ENCODE peak calls at places on chromosomes 13 and 19, in ten cellular contexts. One of them, this sample, is unnamed.

GRCh38 chr13:72258340-72258981 is 391.5 kb upstream of the DACH1 start:
- DNase-seq in stimulated activated CD4-positive, alpha-beta T cell treated with anti-CD3 and anti-CD28 coated beads, Interleukin-4, amount 100 ng/mL, for 4 hours: no peak
- DNase-seq in GM12865: no peak
- DNase-seq in A549: no peak
- DNase-seq in mucosa of gallbladder: no peak
- DNase-seq in AG08395: no peak
- DNase-seq in NCI-H1092: no peak
- DNase-seq in nucleus accumbens: no peak
- DNase-seq in fibroblast of lung: no peak
- DNase-seq in choroid plexus epithelial cell: no peak
- DNase-seq in this sample: no peak

GRCh38 chr19:24040621-24041020 is 46.4 kb upstream of the ZNF254 start:
- DNase-seq in stimulated activated CD4-positive, alpha-beta T cell treated with anti-CD3 and anti-CD28 coated beads, Interleukin-4, amount 100 ng/mL, for 4 hours: no peak
- DNase-seq in GM12865: no peak
- DNase-seq in A549: no peak
- DNase-seq in mucosa of gallbladder: no peak
- DNase-seq in AG08395: no peak
- DNase-seq in NCI-H1092: no peak
- DNase-seq in nucleus accumbens: no peak
- DNase-seq in fibroblast of lung: no peak
- DNase-seq in choroid plexus epithelial cell: peak; percentile 41
- DNase-seq in this sample: no peak

GRCh38 chr19:3397266-3398022 is 31.1 kb downstream of the NFIC start:
- DNase-seq in stimulated activated CD4-positive, alpha-beta T cell treated with anti-CD3 and anti-CD28 coated beads, Interleukin-4, amount 100 ng/mL, for 4 hours: no peak
- DNase-seq in GM12865: no peak
- DNase-seq in A549: peak; percentile 43
- DNase-seq in mucosa of gallbladder: peak; percentile 31
- DNase-seq in AG08395: peak; percentile 44
- DNase-seq in NCI-H1092: no peak
- DNase-seq in nucleus accumbens: peak; percentile 40
- DNase-seq in fibroblast of lung: peak; percentile 32
- DNase-seq in choroid plexus epithelial cell: no peak
- DNase-seq in this sample: no peak

GRCh38 chr13:60699636-60700035 is 302.6 kb downstream of the TDRD3 start:
- DNase-seq in stimulated activated CD4-positive, alpha-beta T cell treated with anti-CD3 and anti-CD28 coated beads, Interleukin-4, amount 100 ng/mL, for 4 hours: no peak
- DNase-seq in GM12865: no peak
- DNase-seq in A549: no peak
- DNase-seq in mucosa of gallbladder: no peak
- DNase-seq in AG08395: no peak
- DNase-seq in NCI-H1092: no peak
- DNase-seq in nucleus accumbens: no peak
- DNase-seq in fibroblast of lung: no peak
- DNase-seq in choroid plexus epithelial cell: no peak
- DNase-seq in this sample: no peak

GRCh38 chr19:56350416-56351045 is 35.9 kb upstream of the ZSCAN5A start:
- DNase-seq in stimulated activated CD4-positive, alpha-beta T cell treated with anti-CD3 and anti-CD28 coated beads, Interleukin-4, amount 100 ng/mL, for 4 hours: peak; percentile 20
- DNase-seq in GM12865: peak; percentile 51
- DNase-seq in A549: peak; percentile 11
- DNase-seq in mucosa of gallbladder: peak; percentile 50
- DNase-seq in AG08395: peak; percentile 31
- DNase-seq in NCI-H1092: no peak
- DNase-seq in nucleus accumbens: no peak
- DNase-seq in fibroblast of lung: peak; percentile 60
- DNase-seq in choroid plexus epithelial cell: peak; percentile 68
- DNase-seq in this sample: no peak

GRCh38 chr13:39823063-39823713 is 167.7 kb downstream of the COG6 start:
- DNase-seq in stimulated activated CD4-positive, alpha-beta T cell treated with anti-CD3 and anti-CD28 coated beads, Interleukin-4, amount 100 ng/mL, for 4 hours: no peak
- DNase-seq in GM12865: no peak
- DNase-seq in A549: no peak
- DNase-seq in mucosa of gallbladder: no peak
- DNase-seq in AG08395: no peak
- DNase-seq in NCI-H1092: no peak
- DNase-seq in nucleus accumbens: no peak
- DNase-seq in fibroblast of lung: no peak
- DNase-seq in choroid plexus epithelial cell: no peak
- DNase-seq in this sample: no peak

GRCh38 chr13:49064459-49064858 is 88.7 kb downstream of the FNDC3A start:
- DNase-seq in stimulated activated CD4-positive, alpha-beta T cell treated with anti-CD3 and anti-CD28 coated beads, Interleukin-4, amount 100 ng/mL, for 4 hours: no peak
- DNase-seq in GM12865: no peak
- DNase-seq in A549: no peak
- DNase-seq in mucosa of gallbladder: no peak
- DNase-seq in AG08395: no peak
- DNase-seq in NCI-H1092: no peak
- DNase-seq in nucleus accumbens: no peak
- DNase-seq in fibroblast of lung: no peak
- DNase-seq in choroid plexus epithelial cell: no peak
- DNase-seq in this sample: no peak

GRCh38 chr13:37657134-37657533 is 58.6 kb upstream of the POSTN start:
- DNase-seq in stimulated activated CD4-positive, alpha-beta T cell treated with anti-CD3 and anti-CD28 coated beads, Interleukin-4, amount 100 ng/mL, for 4 hours: no peak
- DNase-seq in GM12865: no peak
- DNase-seq in A549: peak; percentile 1
- DNase-seq in mucosa of gallbladder: no peak
- DNase-seq in AG08395: peak; percentile 20
- DNase-seq in NCI-H1092: no peak
- DNase-seq in nucleus accumbens: no peak
- DNase-seq in fibroblast of lung: peak; percentile 31
- DNase-seq in choroid plexus epithelial cell: peak; percentile 67
- DNase-seq in this sample: no peak

GRCh38 chr13:79528759-79529191 is 47.8 kb downstream of the NDFIP2 start:
- DNase-seq in stimulated activated CD4-positive, alpha-beta T cell treated with anti-CD3 and anti-CD28 coated beads, Interleukin-4, amount 100 ng/mL, for 4 hours: no peak
- DNase-seq in GM12865: no peak
- DNase-seq in A549: no peak
- DNase-seq in mucosa of gallbladder: no peak
- DNase-seq in AG08395: no peak
- DNase-seq in NCI-H1092: no peak
- DNase-seq in nucleus accumbens: no peak
- DNase-seq in fibroblast of lung: peak; percentile 27
- DNase-seq in choroid plexus epithelial cell: no peak
- DNase-seq in this sample: no peak

GRCh38 chr19:35890113-35890650 is 10.2 kb downstream of the NFKBID start:
- DNase-seq in stimulated activated CD4-positive, alpha-beta T cell treated with anti-CD3 and anti-CD28 coated beads, Interleukin-4, amount 100 ng/mL, for 4 hours: no peak
- DNase-seq in GM12865: no peak
- DNase-seq in A549: no peak
- DNase-seq in mucosa of gallbladder: no peak
- DNase-seq in AG08395: no peak
- DNase-seq in NCI-H1092: no peak
- DNase-seq in nucleus accumbens: no peak
- DNase-seq in fibroblast of lung: no peak
- DNase-seq in choroid plexus epithelial cell: no peak
- DNase-seq in this sample: no peak

GRCh38 chr13:85497652-85498051 is 301.6 kb downstream of the SLITRK6 start:
- DNase-seq in stimulated activated CD4-positive, alpha-beta T cell treated with anti-CD3 and anti-CD28 coated beads, Interleukin-4, amount 100 ng/mL, for 4 hours: no peak
- DNase-seq in GM12865: no peak
- DNase-seq in A549: no peak
- DNase-seq in mucosa of gallbladder: no peak
- DNase-seq in AG08395: peak; percentile 40
- DNase-seq in NCI-H1092: no peak
- DNase-seq in nucleus accumbens: no peak
- DNase-seq in fibroblast of lung: peak; percentile 98
- DNase-seq in choroid plexus epithelial cell: peak; percentile 95
- DNase-seq in this sample: no peak

GRCh38 chr19:6429419-6430221 is 3.9 kb downstream of the SLC25A41 start:
- DNase-seq in stimulated activated CD4-positive, alpha-beta T cell treated with anti-CD3 and anti-CD28 coated beads, Interleukin-4, amount 100 ng/mL, for 4 hours: no peak
- DNase-seq in GM12865: no peak
- DNase-seq in A549: no peak
- DNase-seq in mucosa of gallbladder: no peak
- DNase-seq in AG08395: no peak
- DNase-seq in NCI-H1092: no peak
- DNase-seq in nucleus accumbens: no peak
- DNase-seq in fibroblast of lung: no peak
- DNase-seq in choroid plexus epithelial cell: no peak
- DNase-seq in this sample: no peak

GRCh38 chr13:47337781-47338507 is 441.1 kb upstream of the HTR2A start:
- DNase-seq in stimulated activated CD4-positive, alpha-beta T cell treated with anti-CD3 and anti-CD28 coated beads, Interleukin-4, amount 100 ng/mL, for 4 hours: no peak
- DNase-seq in GM12865: no peak
- DNase-seq in A549: no peak
- DNase-seq in mucosa of gallbladder: no peak
- DNase-seq in AG08395: peak; percentile 27
- DNase-seq in NCI-H1092: no peak
- DNase-seq in nucleus accumbens: no peak
- DNase-seq in fibroblast of lung: peak; percentile 80
- DNase-seq in choroid plexus epithelial cell: peak; percentile 94
- DNase-seq in this sample: no peak

GRCh38 chr19:17200408-17201079 is 14.6 kb upstream of the USE1 start:
- DNase-seq in stimulated activated CD4-positive, alpha-beta T cell treated with anti-CD3 and anti-CD28 coated beads, Interleukin-4, amount 100 ng/mL, for 4 hours: no peak
- DNase-seq in GM12865: no peak
- DNase-seq in A549: no peak
- DNase-seq in mucosa of gallbladder: no peak
- DNase-seq in AG08395: no peak
- DNase-seq in NCI-H1092: no peak
- DNase-seq in nucleus accumbens: no peak
- DNase-seq in fibroblast of lung: no peak
- DNase-seq in choroid plexus epithelial cell: no peak
- DNase-seq in this sample: no peak

GRCh38 chr13:50366488-50367174 is 351.4 kb downstream of the KCNRG start:
- DNase-seq in stimulated activated CD4-positive, alpha-beta T cell treated with anti-CD3 and anti-CD28 coated beads, Interleukin-4, amount 100 ng/mL, for 4 hours: no peak
- DNase-seq in GM12865: peak; percentile 90
- DNase-seq in A549: no peak
- DNase-seq in mucosa of gallbladder: no peak
- DNase-seq in AG08395: no peak
- DNase-seq in NCI-H1092: peak; percentile 47
- DNase-seq in nucleus accumbens: no peak
- DNase-seq in fibroblast of lung: no peak
- DNase-seq in choroid plexus epithelial cell: no peak
- DNase-seq in this sample: peak; percentile 71

GRCh38 chr13:49258097-49258796 is 10.5 kb downstream of the CDADC1 start:
- DNase-seq in stimulated activated CD4-positive, alpha-beta T cell treated with anti-CD3 and anti-CD28 coated beads, Interleukin-4, amount 100 ng/mL, for 4 hours: no peak
- DNase-seq in GM12865: no peak
- DNase-seq in A549: no peak
- DNase-seq in mucosa of gallbladder: no peak
- DNase-seq in AG08395: no peak
- DNase-seq in NCI-H1092: no peak
- DNase-seq in nucleus accumbens: no peak
- DNase-seq in fibroblast of lung: no peak
- DNase-seq in choroid plexus epithelial cell: no peak
- DNase-seq in this sample: no peak

GRCh38 chr13:110047511-110047910 is 259.4 kb downstream of the COL4A1 start:
- DNase-seq in stimulated activated CD4-positive, alpha-beta T cell treated with anti-CD3 and anti-CD28 coated beads, Interleukin-4, amount 100 ng/mL, for 4 hours: no peak
- DNase-seq in GM12865: no peak
- DNase-seq in A549: no peak
- DNase-seq in mucosa of gallbladder: peak; percentile 55
- DNase-seq in AG08395: no peak
- DNase-seq in NCI-H1092: peak; percentile 97
- DNase-seq in nucleus accumbens: no peak
- DNase-seq in fibroblast of lung: peak; percentile 92
- DNase-seq in choroid plexus epithelial cell: peak; percentile 87
- DNase-seq in this sample: no peak

GRCh38 chr13:25771208-25771607 is 280.6 kb downstream of the SHISA2 start:
- DNase-seq in stimulated activated CD4-positive, alpha-beta T cell treated with anti-CD3 and anti-CD28 coated beads, Interleukin-4, amount 100 ng/mL, for 4 hours: no peak
- DNase-seq in GM12865: no peak
- DNase-seq in A549: no peak
- DNase-seq in mucosa of gallbladder: no peak
- DNase-seq in AG08395: no peak
- DNase-seq in NCI-H1092: no peak
- DNase-seq in nucleus accumbens: no peak
- DNase-seq in fibroblast of lung: no peak
- DNase-seq in choroid plexus epithelial cell: peak; percentile 57
- DNase-seq in this sample: no peak

GRCh38 chr13:49814551-49815270 is 22.2 kb upstream of the KPNA3 start:
- DNase-seq in stimulated activated CD4-positive, alpha-beta T cell treated with anti-CD3 and anti-CD28 coated beads, Interleukin-4, amount 100 ng/mL, for 4 hours: no peak
- DNase-seq in GM12865: no peak
- DNase-seq in A549: no peak
- DNase-seq in mucosa of gallbladder: no peak
- DNase-seq in AG08395: no peak
- DNase-seq in NCI-H1092: no peak
- DNase-seq in nucleus accumbens: no peak
- DNase-seq in fibroblast of lung: peak; percentile 23
- DNase-seq in choroid plexus epithelial cell: no peak
- DNase-seq in this sample: no peak

GRCh38 chr19:14561832-14562351 is 10.0 kb downstream of the NDUFB7 start:
- DNase-seq in stimulated activated CD4-positive, alpha-beta T cell treated with anti-CD3 and anti-CD28 coated beads, Interleukin-4, amount 100 ng/mL, for 4 hours: no peak
- DNase-seq in GM12865: peak; percentile 61
- DNase-seq in A549: no peak
- DNase-seq in mucosa of gallbladder: no peak
- DNase-seq in AG08395: peak; percentile 19
- DNase-seq in NCI-H1092: no peak
- DNase-seq in nucleus accumbens: peak; percentile 50
- DNase-seq in fibroblast of lung: peak; percentile 34
- DNase-seq in choroid plexus epithelial cell: peak; percentile 41
- DNase-seq in this sample: peak; percentile 55